ENCODE peak calls at places on chromosomes 4 and X, in four cellular contexts. A is NCI-H524 treated with DMSO at 0.1 percent for 48 hours; K is T-helper 1 cell; U is effector memory CD4-positive, alpha-beta T cell. C is an unnamed sample.

GRCh38 chr4:39825090-39825489 is 127.2 kb downstream of the UBE2K start:
- DNase-seq in A (no peak), K (no peak), U (no peak), C (no peak)

GRCh38 chr4:101200561-101200960 is 146.8 kb downstream of the PPP3CA start:
- DNase-seq in A (no peak), K (no peak), U (no peak), C (no peak)

GRCh38 chr4:2689825-2690700 is 66.1 kb downstream of the TNIP2 start:
- DNase-seq in A (no peak), K (peak; percentile 18), U (no peak), C (no peak)

GRCh38 chrX:2325076-2325784 is 175.5 kb downstream of the DHRSX start:
- DNase-seq in A (no peak), K (peak; percentile 44), U (peak; percentile 1), C (peak; percentile 96)

GRCh38 chr4:57023104-57023503 is 44.4 kb downstream of the POLR2B start:
- DNase-seq in A (no peak), K (no peak), U (no peak), C (no peak)

GRCh38 chr4:181569553-181569952 is 673.6 kb upstream of the TENM3 start:
- DNase-seq in A (no peak), K (no peak), U (no peak), C (no peak)

GRCh38 chr4:152780267-152780811 is 585 bp downstream of the ARFIP1 start:
- DNase-seq in A (no peak), K (no peak), U (no peak), C (no peak)

GRCh38 chrX:129981752-129982299 is 609 bp upstream of the BCORL1 start:
- DNase-seq in A (no peak), K (no peak), U (no peak), C (no peak)

GRCh38 chr4:99209671-99210070 is 9.4 kb downstream of the ADH6 start:
- DNase-seq in A (no peak), K (no peak), U (no peak), C (no peak)

GRCh38 chr4:155785828-155786227 is 27.0 kb downstream of the GUCY1B1 start:
- DNase-seq in A (no peak), K (no peak), U (no peak), C (no peak)

GRCh38 chr4:117064297-117064696 is 21.1 kb downstream of the TRAM1L1 start:
- DNase-seq in A (no peak), K (no peak), U (no peak), C (no peak)

GRCh38 chr4:165612936-165613335 is 234.1 kb downstream of the CPE start:
- DNase-seq in A (no peak), K (peak; percentile 43), U (no peak), C (no peak)

GRCh38 chr4:158540125-158540907 is 18.6 kb downstream of the RXFP1 start:
- DNase-seq in A (no peak), K (no peak), U (no peak), C (no peak)

GRCh38 chr4:30380404-30380998 is 339.7 kb upstream of the PCDH7 start:
- DNase-seq in A (peak; percentile 34), K (peak; percentile 1), U (no peak), C (no peak)

GRCh38 chr4:53656421-53656981 is 65.2 kb upstream of the LNX1 start:
- DNase-seq in A (no peak), K (no peak), U (no peak), C (peak; percentile 75)

GRCh38 chr4:13980317-13980716 is 352.8 kb upstream of the BOD1L1 start:
- DNase-seq in A (no peak), K (no peak), U (no peak), C (no peak)

GRCh38 chr4:120724656-120725055 is 197.9 kb downstream of the PRDM5 start:
- DNase-seq in A (no peak), K (no peak), U (no peak), C (no peak)

GRCh38 chr4:61922766-61923165 is 722.6 kb downstream of the ADGRL3 start:
- DNase-seq in A (no peak), K (no peak), U (no peak), C (no peak)

GRCh38 chrX:132612990-132613564 is 124.2 kb upstream of the MBNL3 start:
- DNase-seq in A (no peak), K (peak; percentile 10), U (peak; percentile 0), C (no peak)

GRCh38 chr4:39464886-39465501 is 6.1 kb downstream of the LIAS start:
- DNase-seq in A (peak; percentile 6), K (peak; percentile 34), U (no peak), C (no peak)

GRCh38 chrX:104351173-104351769 is 96.5 kb upstream of the ESX1 start:
- DNase-seq in A (no peak), K (no peak), U (no peak), C (no peak)

GRCh38 chrX:79133897-79134296 is 10.6 kb upstream of the GPR174 start:
- DNase-seq in A (no peak), K (peak; percentile 73), U (no peak), C (no peak)

GRCh38 chr4:34676390-34676789 is 1567.9 kb downstream of the ARAP2 start:
- DNase-seq in A (no peak), K (no peak), U (no peak), C (no peak)

GRCh38 chr4:51825341-51825740 is 17.6 kb upstream of the DCUN1D4 start:
- DNase-seq in A (no peak), K (no peak), U (no peak), C (no peak)

GRCh38 chr4:73885570-73886230 is 16.5 kb downstream of the CXCL1 start:
- DNase-seq in A (no peak), K (no peak), U (no peak), C (no peak)

GRCh38 chr4:37549003-37549402 is 137.2 kb downstream of the RELL1 start:
- DNase-seq in A (no peak), K (no peak), U (no peak), C (no peak)

GRCh38 chr4:24810016-24810415 is 14.6 kb downstream of the SOD3 start:
- DNase-seq in A (no peak), K (no peak), U (no peak), C (no peak)

C was measured in sigmoid colon.